ENCODE peak calls at places on chromosomes 6 and 20, in eight cellular contexts. D, U, V, K, M, J, X and E are unnamed samples.

GRCh38 chr6:27428502-27428901 is 39.9 kb downstream of the ZNF391 start:
- DNase-seq in D (no peak), U (no peak), V (no peak), K (no peak), M (no peak), J (no peak), X (no peak), E (no peak)

GRCh38 chr6:140077712-140078551 is 703.5 kb upstream of the CITED2 start:
- DNase-seq in D (no peak), U (peak; percentile 54), V (no peak), K (no peak), M (no peak), J (no peak), X (no peak), E (no peak)

GRCh38 chr6:131765081-131765852 is 42.6 kb upstream of the ENPP1 start:
- DNase-seq in D (no peak), U (peak; percentile 74), V (no peak), K (no peak), M (no peak), J (no peak), X (peak; percentile 12), E (no peak)

GRCh38 chr6:7087066-7087465 is 20.7 kb upstream of the RREB1 start:
- DNase-seq in D (no peak), U (peak; percentile 10), V (no peak), K (no peak), M (no peak), J (no peak), X (no peak), E (no peak)

GRCh38 chr6:107290491-107290890 is 168.9 kb downstream of the PDSS2 start:
- DNase-seq in D (no peak), U (no peak), V (no peak), K (no peak), M (no peak), J (no peak), X (peak; percentile 9), E (no peak)

GRCh38 chr6:138662474-138662873 is 111.1 kb upstream of the CCDC28A start:
- DNase-seq in D (no peak), U (peak; percentile 73), V (no peak), K (no peak), M (no peak), J (no peak), X (peak; percentile 87), E (no peak)

GRCh38 chr6:30615219-30615957 is 1.7 kb downstream of the PPP1R10 start:
- DNase-seq in D (peak; percentile 71), U (peak; percentile 91), V (no peak), K (peak; percentile 48), M (no peak), J (peak; percentile 75), X (peak; percentile 50), E (peak; percentile 51)

GRCh38 chr6:10256113-10256690 is 158.7 kb downstream of the TFAP2A start:
- DNase-seq in D (no peak), U (no peak), V (no peak), K (no peak), M (no peak), J (peak; percentile 7), X (no peak), E (no peak)

GRCh38 chr6:125808591-125808990 is 17.8 kb downstream of the NCOA7 start:
- DNase-seq in D (no peak), U (no peak), V (no peak), K (no peak), M (no peak), J (no peak), X (no peak), E (no peak)

DNA sequence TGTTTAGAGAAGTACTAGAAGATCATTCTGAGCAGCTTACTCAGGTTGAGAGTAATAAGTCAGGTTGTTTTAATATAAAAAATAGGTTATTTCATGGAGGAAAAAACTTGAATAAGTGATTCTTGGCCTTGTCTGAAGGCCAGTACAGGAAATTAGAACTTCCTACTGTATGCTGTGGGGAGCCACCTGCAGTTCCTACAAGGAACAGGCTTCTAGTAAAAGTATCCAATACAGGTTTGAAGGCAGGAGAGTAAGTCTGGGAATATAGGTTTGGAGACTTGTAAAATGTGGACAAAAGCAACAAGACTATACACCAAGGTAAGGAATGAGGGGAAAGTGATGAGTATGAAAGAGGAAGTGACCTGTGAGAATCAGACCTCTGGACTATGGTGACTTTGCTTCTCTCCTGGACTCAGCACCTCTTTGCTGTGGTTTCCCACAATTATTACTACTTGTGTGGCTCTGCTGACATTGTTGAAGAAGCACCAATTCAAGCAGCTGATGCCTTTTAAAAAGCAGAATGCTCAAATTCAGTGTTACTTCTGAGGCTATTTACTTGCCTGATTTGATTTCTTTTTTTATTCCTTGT is 278.6 kb downstream of the TBC1D7 start:
- DNase-seq in D (no peak), U (no peak), V (no peak), K (no peak), M (no peak), J (no peak), X (no peak), E (no peak)
- TF ChIP-seq CTCF in D (no peak), U (no peak), V (no peak), K (no peak), M (peak; percentile 35), J (no peak), X (no peak), E (no peak)

DNA sequence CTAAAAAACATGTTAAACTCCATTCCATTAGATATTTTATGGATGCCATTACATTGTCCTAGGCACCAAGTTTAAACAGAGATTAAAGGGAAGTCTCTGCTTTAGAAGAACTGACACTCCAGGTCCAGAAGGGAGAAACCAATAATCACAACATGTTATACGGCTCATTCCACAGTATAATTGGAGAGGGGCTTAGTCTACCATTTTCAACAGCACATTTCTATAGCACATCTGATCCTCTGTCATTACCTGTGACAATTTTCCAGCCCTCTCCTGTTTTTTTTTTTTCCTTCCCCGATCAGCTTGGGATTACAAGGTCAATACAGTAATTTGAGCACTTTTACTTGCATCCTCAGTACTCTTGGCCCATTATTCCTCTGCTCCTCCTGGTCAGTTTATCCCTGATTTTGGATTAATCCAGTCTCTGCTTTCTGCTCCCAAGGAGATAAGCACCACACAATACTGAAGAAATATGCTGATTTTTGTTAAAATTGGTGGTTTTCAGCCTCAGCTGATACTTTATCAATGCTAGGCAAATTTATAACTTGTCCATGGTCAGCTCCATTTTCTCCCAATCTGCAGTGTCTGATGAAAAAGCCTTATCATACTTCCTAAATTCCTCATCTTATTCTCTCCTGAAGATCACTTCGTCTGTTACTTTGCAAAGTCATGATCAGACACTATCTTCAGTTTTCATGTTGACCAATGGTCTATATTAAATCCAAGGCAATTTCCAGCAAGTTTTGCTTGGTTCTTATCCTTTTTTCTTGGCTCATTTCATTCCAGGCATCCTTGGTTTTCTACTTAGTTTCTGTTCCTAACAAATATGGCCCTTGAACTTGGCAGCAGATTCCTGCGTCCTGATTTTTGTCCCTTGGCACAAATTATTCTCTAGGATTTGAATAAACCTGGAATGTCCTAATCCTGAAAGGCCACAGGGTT is 30.8 kb upstream of the SYNCRIP start:
- DNase-seq in D (no peak), U (no peak), V (no peak), K (no peak), M (no peak), J (no peak), X (no peak), E (no peak)
- H3K27ac ChIP-seq in D (no peak overlapping the region), U (no peak overlapping the region), V (no peak overlapping the region), K (no peak overlapping the region), M (no peak overlapping the region), J (peak overlapping the region; percentile 83), X (no peak overlapping the region), E (no peak overlapping the region)

GRCh38 chr20:23106271-23106851 is 20.2 kb upstream of the CD93 start:
- DNase-seq in D (no peak), U (peak; percentile 53), V (no peak), K (peak; percentile 44), M (no peak), J (no peak), X (no peak), E (no peak)
- TF ChIP-seq CTCF in D (no peak), U (no peak), V (no peak), K (no peak), M (peak; percentile 45), J (no peak), X (no peak), E (no peak)

GRCh38 chr6:45420083-45420908 is 42.6 kb upstream of the SUPT3H start:
- DNase-seq in D (peak; percentile 62), U (peak; percentile 64), V (peak; percentile 53), K (peak; percentile 26), M (no peak), J (no peak), X (peak; percentile 43), E (peak; percentile 48)
- H3K27ac ChIP-seq in D (no peak overlapping the region), U (no peak overlapping the region), V (no peak overlapping the region), K (no peak overlapping the region), M (peak overlapping the region; percentile 51), J (no peak overlapping the region), X (no peak overlapping the region), E (no peak overlapping the region)

GRCh38 chr6:5745081-5745480 is 261.6 kb downstream of the NRN1 start:
- DNase-seq in D (no peak), U (no peak), V (no peak), K (no peak), M (no peak), J (no peak), X (no peak), E (no peak)

GRCh38 chr6:5749016-5749665 is 257.6 kb downstream of the NRN1 start:
- DNase-seq in D (no peak), U (no peak), V (no peak), K (no peak), M (no peak), J (no peak), X (no peak), E (no peak)

GRCh38 chr6:5744497-5744896 is 262.2 kb downstream of the NRN1 start:
- DNase-seq in D (no peak), U (no peak), V (no peak), K (peak; percentile 63), M (no peak), J (no peak), X (no peak), E (no peak)

GRCh38 chr6:5747379-5747778 is 259.3 kb downstream of the NRN1 start:
- DNase-seq in D (no peak), U (no peak), V (no peak), K (peak; percentile 46), M (no peak), J (no peak), X (no peak), E (no peak)

DNA sequence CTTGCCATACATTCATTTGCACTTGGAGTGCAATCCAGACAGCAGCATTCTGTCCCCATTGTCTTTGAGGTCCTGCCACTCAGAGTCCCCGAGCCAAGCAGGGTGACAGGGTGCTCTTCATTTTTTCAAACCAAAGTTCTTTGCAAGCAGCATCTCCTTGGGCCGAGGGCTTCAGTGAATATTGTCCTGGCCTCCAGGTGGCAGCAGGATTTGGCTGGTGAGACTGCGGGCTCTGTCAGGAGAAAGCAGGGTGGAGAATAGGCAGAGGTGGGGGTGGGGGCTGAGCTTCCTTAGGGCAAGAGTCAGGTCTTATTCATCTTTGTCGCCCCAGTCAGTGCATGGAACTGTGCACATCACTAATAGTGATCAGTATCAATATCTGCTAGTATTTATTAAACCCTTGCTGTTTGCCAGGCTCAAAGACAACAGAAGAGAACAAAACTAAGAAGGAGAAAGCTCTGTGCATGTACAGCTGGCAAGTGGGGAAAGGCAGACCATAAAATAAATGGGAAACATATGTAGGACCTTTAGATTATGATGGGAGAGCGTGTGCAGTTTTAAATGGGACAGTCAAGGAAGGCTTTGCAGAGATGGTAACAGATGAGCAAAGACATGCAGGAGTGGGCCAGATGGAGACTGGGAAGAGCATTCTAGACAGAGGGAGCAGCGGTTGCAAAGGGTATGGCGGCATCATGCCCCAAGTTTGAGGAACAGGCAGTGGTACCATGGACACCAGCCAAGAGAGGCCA is 260.2 kb downstream of the NRN1 start:
- DNase-seq in D (no peak), U (no peak), V (no peak), K (peak; percentile 48), M (no peak), J (no peak), X (no peak), E (no peak)
- TF ChIP-seq CTCF in D (no peak), U (no peak), V (no peak), K (no peak), M (no peak), J (peak; percentile 36), X (no peak), E (no peak)